ENCODE peak calls at places on chromosomes 6 and 20, in four cellular contexts. E is Kasumi-1, D is fibroblast of mammary gland, I is NCI-H1436 treated with DMSO at 0.1 percent for 48 hours. J is an unnamed sample.
A peak's percentile ranks its signal among the peaks of the same experiment; 100 is the strongest.

GRCh38 chr20:33537608-33538007 is 47.7 kb downstream of the CBFA2T2 start:
- DNase-seq in D (no peak), I (no peak), E (no peak), J (no peak)

GRCh38 chr6:105821027-105821426 is 265.1 kb upstream of the PRDM1 start:
- DNase-seq in D (no peak), E (no peak), I (no peak), J (no peak)

GRCh38 chr6:35291491-35291890 is 6.1 kb upstream of the DEF6 start:
- DNase-seq in I (no peak), D (no peak), E (no peak), J (no peak)

GRCh38 chr20:17863577-17864292 is 104.9 kb downstream of the SNX5 start:
- DNase-seq in D (no peak), E (no peak), I (no peak), J (no peak)

GRCh38 chr6:23282243-23283021 is 713.1 kb downstream of the HDGFL1 start:
- DNase-seq in E (no peak), I (no peak), D (no peak), J (no peak)

GRCh38 chr20:15708984-15709598 is 864.2 kb downstream of the KIF16B start:
- DNase-seq in E (peak; percentile 10), D (peak; percentile 21), I (no peak), J (peak; percentile 79)

GRCh38 chr6:154872605-154873004 is 122.5 kb upstream of the TIAM2 start:
- DNase-seq in D (no peak), E (no peak), I (no peak), J (no peak)

GRCh38 chr6:161836643-161837448 is 563.0 kb upstream of the AGPAT4 start:
- DNase-seq in E (no peak), I (no peak), D (peak; percentile 23), J (no peak)

GRCh38 chr20:49700411-49701185 is 13.1 kb downstream of the B4GALT5 start:
- DNase-seq in D (peak; percentile 80), I (no peak), E (no peak), J (no peak)

GRCh38 chr20:62202083-62202395 is 18.0 kb downstream of the HRH3 start:
- DNase-seq in D (peak; percentile 6), I (no peak), E (peak; percentile 52), J (no peak)

GRCh38 chr6:75460636-75461035 is 33.0 kb downstream of the FILIP1 start:
- DNase-seq in I (no peak), D (peak; percentile 23), E (no peak), J (no peak)

GRCh38 chr6:75128881-75129570 is 76.8 kb downstream of the COL12A1 start:
- DNase-seq in D (peak; percentile 87), I (no peak), E (no peak), J (no peak)

J was measured in Karpas-422.